ENCODE peak calls at places on chromosomes 5 and 9, in ten cellular contexts. G, M, S, N, T, Y, J, W, R and Q are unnamed samples. For H3K4me1, the result is how much of the 10 kb centered on the place peaks cover.

GRCh38 chr5:139849501-139849900 is 53.9 kb downstream of the PSD2 start:
- DNase-seq in G (no peak), M (no peak), S (no peak), N (no peak), T (no peak), Y (no peak), J (no peak), W (no peak), R (peak), Q (no peak)

GRCh38 chr9:120693609-120694008 is 20.7 kb downstream of the MEGF9 start:
- DNase-seq in G (no peak), M (no peak), S (peak), N (peak), T (no peak), Y (no peak), J (no peak), W (no peak), R (no peak), Q (no peak)

GRCh38 chr9:97575673-97576048 is 57.5 kb downstream of the TSTD2 start:
- DNase-seq in G (no peak), M (no peak), S (no peak), N (no peak), T (no peak), Y (no peak), J (no peak), W (no peak), R (no peak), Q (no peak)

GRCh38 chr5:30908356-30908755 is 285.1 kb upstream of the CDH6 start:
- DNase-seq in G (no peak), M (no peak), S (no peak), N (no peak), T (peak), Y (no peak), J (no peak), W (no peak), R (no peak), Q (no peak)

GRCh38 chr5:180105827-180106312 is 34.3 kb upstream of the RNF130 start:
- DNase-seq in G (no peak), M (no peak), S (no peak), N (no peak), T (no peak), Y (no peak), J (no peak), W (no peak), R (no peak), Q (no peak)

GRCh38 chr9:130331573-130331972 is 66.0 kb downstream of the HMCN2 start:
- DNase-seq in G (no peak), M (peak), S (peak), N (peak), T (no peak), Y (peak), J (no peak), W (peak), R (peak), Q (peak)

GRCh38 chr9:92975452-92975770 is 28.1 kb downstream of the FGD3 start:
- DNase-seq in G (no peak), M (no peak), S (no peak), N (no peak), T (no peak), Y (no peak), J (no peak), W (no peak), R (no peak), Q (no peak)

GRCh38 chr9:27303219-27303618 is 6.3 kb upstream of the EQTN start:
- DNase-seq in G (no peak), M (no peak), S (peak), N (peak), T (peak), Y (no peak), J (no peak), W (no peak), R (no peak), Q (no peak)

GRCh38 chr5:136032564-136032963 is 3.8 kb downstream of the TGFBI start:
- DNase-seq in G (no peak), M (no peak), S (peak), N (peak), T (peak), Y (no peak), J (no peak), W (no peak), R (no peak), Q (no peak)

GRCh38 chr9:17905356-17906203 is 326.7 kb downstream of the SH3GL2 start:
- DNase-seq in G (no peak), M (no peak), S (no peak), N (no peak), T (no peak), Y (no peak), J (no peak), W (peak), R (peak), Q (no peak)

GRCh38 chr9:96441798-96442445 is 8.0 kb upstream of the HABP4 start:
- DNase-seq in G (no peak), M (no peak), S (peak), N (peak), T (peak), Y (no peak), J (no peak), W (peak), R (no peak), Q (no peak)

DNA sequence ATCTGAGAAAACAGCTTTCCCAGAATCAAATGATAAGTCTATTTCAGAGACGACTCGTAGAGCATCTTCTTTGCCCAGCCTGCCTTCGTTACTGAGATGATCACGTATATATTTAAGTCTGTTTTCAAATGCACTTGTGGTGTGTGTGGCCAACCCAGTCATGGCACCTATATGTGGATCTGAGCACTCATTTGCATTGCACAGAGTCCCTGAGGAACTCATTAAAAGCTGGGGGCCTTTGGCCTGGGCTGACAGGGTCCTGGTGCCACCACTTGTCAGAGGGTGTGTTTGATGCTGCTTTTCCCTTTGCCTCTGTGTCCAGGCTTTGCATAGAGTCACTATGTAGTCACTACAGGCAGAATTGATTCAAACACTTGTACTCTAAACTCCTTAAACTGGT is 17.4 kb upstream of the DMRT3 start:
- DNase-seq in G (no peak), M (no peak), S (no peak), N (no peak), T (no peak), Y (no peak), J (no peak), W (no peak), R (no peak), Q (no peak)
- H3K4me1 ChIP-seq in G (under half), M (under half), S (under half), N (under half), T (under half), Y (under half), J (under half), W (under half), R (under half), Q (under half)

GRCh38 chr9:87497604-87498045 is at the start of gene DAPK1:
- DNase-seq in G (no peak), M (peak), S (peak), N (no peak), T (peak), Y (peak), J (peak), W (peak), R (peak), Q (peak)
- H3K4me1 ChIP-seq in G (under half), M (under half), S (under half), N (under half), T (half or more), Y (under half), J (under half), W (under half), R (under half), Q (under half)

GRCh38 chr5:153256-153655 is 38.0 kb upstream of the LRRC14B start:
- DNase-seq in G (no peak), M (no peak), S (peak), N (peak), T (no peak), Y (no peak), J (no peak), W (peak), R (no peak), Q (no peak)

GRCh38 chr5:156411-157072 is 34.8 kb upstream of the LRRC14B start:
- DNase-seq in G (no peak), M (no peak), S (no peak), N (no peak), T (no peak), Y (no peak), J (no peak), W (peak), R (peak), Q (no peak)

GRCh38 chr5:154236-154635 is 37.1 kb upstream of the LRRC14B start:
- DNase-seq in G (no peak), M (no peak), S (no peak), N (no peak), T (no peak), Y (no peak), J (no peak), W (no peak), R (no peak), Q (no peak)

GRCh38 chr5:155651-156410 is 35.5 kb upstream of the LRRC14B start:
- DNase-seq in G (no peak), M (no peak), S (no peak), N (no peak), T (no peak), Y (no peak), J (no peak), W (peak), R (no peak), Q (no peak)

GRCh38 chr5:154826-155225 is 36.5 kb upstream of the LRRC14B start:
- DNase-seq in G (no peak), M (no peak), S (no peak), N (no peak), T (no peak), Y (no peak), J (no peak), W (peak), R (no peak), Q (no peak)
- H3K4me1 ChIP-seq in G (under half), M (under half), S (under half), N (under half), T (under half), Y (under half), J (under half), W (under half), R (under half), Q (under half)

GRCh38 chr5:132425975-132426524 is 56.5 kb downstream of the SLC22A5 start:
- DNase-seq in G (no peak), M (no peak), S (no peak), N (no peak), T (no peak), Y (no peak), J (no peak), W (no peak), R (no peak), Q (no peak)
- H3K4me1 ChIP-seq in G (half or more), M (under half), S (half or more), N (half or more), T (half or more), Y (half or more), J (under half), W (half or more), R (under half), Q (half or more)

GRCh38 chr9:127537792-127538191 is 74.3 kb upstream of the STXBP1 start:
- DNase-seq in G (no peak), M (no peak), S (no peak), N (no peak), T (no peak), Y (no peak), J (no peak), W (no peak), R (no peak), Q (no peak)
- H3K4me1 ChIP-seq in G (under half), M (half or more), S (half or more), N (half or more), T (under half), Y (under half), J (under half), W (under half), R (under half), Q (half or more)

DNA sequence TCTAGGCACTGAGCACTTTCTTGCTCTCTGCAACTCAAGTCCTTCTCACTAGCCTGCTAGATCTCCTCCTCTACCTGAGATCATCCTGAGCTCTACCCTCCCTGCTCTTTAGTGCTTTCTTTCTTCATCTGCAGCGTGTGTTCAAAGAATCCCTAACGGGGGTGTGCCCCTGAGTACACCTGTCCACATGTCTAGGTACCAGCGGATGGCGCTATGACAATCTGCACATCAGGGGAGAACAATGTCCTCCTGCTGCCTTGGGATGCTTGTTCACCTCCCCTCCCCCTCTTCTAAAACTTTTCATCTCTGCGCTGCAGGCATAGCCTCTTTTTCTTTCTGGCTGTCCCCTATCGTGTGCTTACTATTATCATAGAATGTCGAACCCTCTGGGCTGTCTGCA is 42.7 kb downstream of the PTPN3 start:
- DNase-seq in G (no peak), M (no peak), S (no peak), N (no peak), T (no peak), Y (no peak), J (no peak), W (no peak), R (no peak), Q (no peak)
- H3K4me1 ChIP-seq in G (under half), M (under half), S (under half), N (under half), T (under half), Y (under half), J (under half), W (under half), R (under half), Q (under half)

DNA sequence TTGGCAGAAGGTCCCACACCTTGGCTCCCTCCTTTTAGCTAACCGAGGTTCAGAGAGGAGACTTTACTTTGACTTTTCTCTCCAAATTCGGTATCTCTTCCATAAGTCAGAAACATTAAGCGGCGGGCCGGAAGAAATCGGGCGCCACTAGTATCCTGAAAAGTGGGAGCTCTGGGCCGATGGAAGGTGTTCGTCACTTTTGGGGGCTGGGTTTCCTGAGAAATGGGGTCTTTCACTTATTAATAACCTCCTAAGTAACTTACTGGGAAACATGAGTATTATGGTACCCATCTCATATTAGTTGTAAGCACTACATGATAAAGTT is 716 bp downstream of the STX17 start:
- DNase-seq in G (no peak), M (no peak), S (no peak), N (no peak), T (no peak), Y (no peak), J (no peak), W (no peak), R (no peak), Q (no peak)
- H3K4me1 ChIP-seq in G (under half), M (under half), S (under half), N (under half), T (under half), Y (under half), J (under half), W (under half), R (under half), Q (under half)

GRCh38 chr9:127980706-127981558 is at the start of gene EEIG1:
- DNase-seq in G (peak), M (peak), S (peak), N (peak), T (peak), Y (peak), J (peak), W (peak), R (peak), Q (peak)
- H3K4me1 ChIP-seq in G (under half), M (under half), S (under half), N (under half), T (under half), Y (half or more), J (under half), W (under half), R (under half), Q (under half)

GRCh38 chr5:115599502-115599901 is 2.8 kb downstream of the TICAM2 start:
- DNase-seq in G (no peak), M (no peak), S (peak), N (peak), T (no peak), Y (no peak), J (no peak), W (no peak), R (no peak), Q (no peak)
- H3K4me1 ChIP-seq in G (under half), M (under half), S (under half), N (under half), T (under half), Y (under half), J (under half), W (under half), R (under half), Q (under half)

DNA sequence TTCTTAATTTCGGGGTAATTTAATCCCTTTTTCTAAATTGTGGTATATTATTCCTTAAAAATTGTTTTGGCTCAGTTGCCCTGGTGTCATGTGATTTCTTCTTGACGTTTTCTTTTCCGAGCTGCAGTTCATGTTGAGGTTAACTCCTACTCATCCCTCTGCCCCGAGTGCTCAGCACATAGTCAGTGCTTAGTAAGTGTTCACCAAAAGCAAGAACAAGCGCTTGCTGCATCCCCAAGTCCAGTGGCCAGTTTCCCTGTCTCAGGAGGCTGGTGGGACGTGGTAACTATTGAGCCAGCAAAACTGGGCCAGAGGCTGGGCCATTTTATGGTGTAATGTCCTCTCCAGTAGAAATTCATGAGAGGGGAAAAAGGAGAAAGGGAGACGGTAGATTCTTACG is 23.3 kb downstream of the TRIO start:
- DNase-seq in G (no peak), M (no peak), S (no peak), N (no peak), T (no peak), Y (no peak), J (no peak), W (no peak), R (no peak), Q (no peak)
- H3K4me1 ChIP-seq in G (under half), M (under half), S (half or more), N (under half), T (half or more), Y (half or more), J (under half), W (under half), R (under half), Q (under half)